ENCODE peak calls at places on chromosomes 2 and 18, in four cellular contexts. One of them, this sample, is unnamed.

GRCh38 chr2:43269074-43269572 is 42.7 kb upstream of the ZFP36L2 start:
- DNase-seq in OCI-LY7: no peak
- DNase-seq in astrocyte of the spinal cord: peak
- DNase-seq in SK-N-SH: peak
- DNase-seq in this sample: no peak

GRCh38 chr18:78730564-78731422 is 248.8 kb upstream of the SALL3 start:
- DNase-seq in astrocyte of the spinal cord: no peak
- DNase-seq in SK-N-SH: no peak
- DNase-seq in OCI-LY7: no peak
- DNase-seq in this sample: no peak

GRCh38 chr2:232713505-232713904 is 16.4 kb downstream of the GIGYF2 start:
- DNase-seq in astrocyte of the spinal cord: no peak
- DNase-seq in OCI-LY7: no peak
- DNase-seq in SK-N-SH: no peak
- DNase-seq in this sample: no peak

GRCh38 chr2:196821195-196821594 is 12.0 kb upstream of the C2orf66 start:
- DNase-seq in OCI-LY7: no peak
- DNase-seq in astrocyte of the spinal cord: peak
- DNase-seq in SK-N-SH: no peak
- DNase-seq in this sample: no peak

GRCh38 chr2:188346059-188346458 is 54.4 kb downstream of the GULP1 start:
- DNase-seq in SK-N-SH: no peak
- DNase-seq in OCI-LY7: no peak
- DNase-seq in astrocyte of the spinal cord: no peak
- DNase-seq in this sample: no peak

GRCh38 chr2:220959391-220959802 is 612.7 kb downstream of the EPHA4 start:
- DNase-seq in SK-N-SH: no peak
- DNase-seq in OCI-LY7: no peak
- DNase-seq in astrocyte of the spinal cord: no peak
- DNase-seq in this sample: no peak

GRCh38 chr2:230924470-230925341 is at the start of gene GPR55:
- DNase-seq in SK-N-SH: no peak
- DNase-seq in astrocyte of the spinal cord: no peak
- DNase-seq in OCI-LY7: peak
- DNase-seq in this sample: peak

GRCh38 chr2:137677466-137677865 is 286.8 kb upstream of the HNMT start:
- DNase-seq in SK-N-SH: peak
- DNase-seq in astrocyte of the spinal cord: no peak
- DNase-seq in OCI-LY7: peak
- DNase-seq in this sample: no peak

GRCh38 chr2:159455330-159455918 is 160.9 kb downstream of the BAZ2B start:
- DNase-seq in OCI-LY7: no peak
- DNase-seq in astrocyte of the spinal cord: no peak
- DNase-seq in SK-N-SH: no peak
- DNase-seq in this sample: no peak

GRCh38 chr2:231190531-231191197 is 7.8 kb upstream of the ARMC9 start:
- DNase-seq in OCI-LY7: no peak
- DNase-seq in SK-N-SH: no peak
- DNase-seq in astrocyte of the spinal cord: peak
- DNase-seq in this sample: no peak

GRCh38 chr2:129761569-129762021 is 217.9 kb upstream of the RAB6C start:
- DNase-seq in SK-N-SH: no peak
- DNase-seq in OCI-LY7: no peak
- DNase-seq in astrocyte of the spinal cord: no peak
- DNase-seq in this sample: no peak

GRCh38 chr18:39721712-39722111 is 2156.1 kb upstream of the CELF4 start:
- DNase-seq in OCI-LY7: no peak
- DNase-seq in astrocyte of the spinal cord: peak
- DNase-seq in SK-N-SH: no peak
- DNase-seq in this sample: no peak

GRCh38 chr18:23487738-23488625 is 15.3 kb upstream of the RMC1 start:
- DNase-seq in SK-N-SH: no peak
- DNase-seq in astrocyte of the spinal cord: peak
- DNase-seq in OCI-LY7: peak
- DNase-seq in this sample: peak

GRCh38 chr18:45688834-45689233 is 35.1 kb upstream of the SLC14A1 start:
- DNase-seq in SK-N-SH: no peak
- DNase-seq in OCI-LY7: no peak
- DNase-seq in astrocyte of the spinal cord: no peak
- DNase-seq in this sample: peak

GRCh38 chr2:235669269-235669831 is 175.5 kb downstream of the AGAP1 start:
- DNase-seq in astrocyte of the spinal cord: peak
- DNase-seq in SK-N-SH: peak
- DNase-seq in OCI-LY7: no peak
- DNase-seq in this sample: peak

GRCh38 chr2:227460079-227460485 is 11.9 kb upstream of the AGFG1 start:
- DNase-seq in SK-N-SH: no peak
- DNase-seq in astrocyte of the spinal cord: peak
- DNase-seq in OCI-LY7: no peak
- DNase-seq in this sample: peak

GRCh38 chr2:163641986-163642385 is 93.8 kb downstream of the FIGN start:
- DNase-seq in astrocyte of the spinal cord: peak
- DNase-seq in SK-N-SH: no peak
- DNase-seq in OCI-LY7: no peak
- DNase-seq in this sample: no peak

GRCh38 chr2:64574871-64575270 is 50.7 kb downstream of the AFTPH start:
- DNase-seq in SK-N-SH: no peak
- DNase-seq in OCI-LY7: no peak
- DNase-seq in astrocyte of the spinal cord: no peak
- DNase-seq in this sample: no peak

GRCh38 chr2:192195548-192196418 is 1.1 kb upstream of the TMEFF2 start:
- DNase-seq in OCI-LY7: no peak
- DNase-seq in astrocyte of the spinal cord: peak
- DNase-seq in SK-N-SH: no peak
- DNase-seq in this sample: peak

GRCh38 chr2:164719996-164720941 is 99.0 kb upstream of the GRB14 start:
- DNase-seq in OCI-LY7: no peak
- DNase-seq in SK-N-SH: peak
- DNase-seq in astrocyte of the spinal cord: peak
- DNase-seq in this sample: no peak

GRCh38 chr2:127079358-127079920 is 27.5 kb downstream of the BIN1 start:
- DNase-seq in OCI-LY7: no peak
- DNase-seq in SK-N-SH: no peak
- DNase-seq in astrocyte of the spinal cord: no peak
- DNase-seq in this sample: no peak

GRCh38 chr2:197254776-197255521 is 55.6 kb downstream of the ANKRD44 start:
- DNase-seq in SK-N-SH: peak
- DNase-seq in OCI-LY7: no peak
- DNase-seq in astrocyte of the spinal cord: no peak
- DNase-seq in this sample: no peak

GRCh38 chr2:126657146-126657635 is 1.2 kb downstream of the GYPC start:
- DNase-seq in OCI-LY7: peak
- DNase-seq in SK-N-SH: no peak
- DNase-seq in astrocyte of the spinal cord: peak
- DNase-seq in this sample: peak

GRCh38 chr2:65300134-65300771 is 72.6 kb downstream of the ACTR2 start:
- DNase-seq in OCI-LY7: no peak
- DNase-seq in astrocyte of the spinal cord: peak
- DNase-seq in SK-N-SH: no peak
- DNase-seq in this sample: no peak

GRCh38 chr2:241217320-241218031 is 29.0 kb downstream of the ANO7 start:
- DNase-seq in SK-N-SH: peak
- DNase-seq in OCI-LY7: peak
- DNase-seq in astrocyte of the spinal cord: peak
- DNase-seq in this sample: peak

GRCh38 chr2:236803621-236804020 is 234.0 kb downstream of the ACKR3 start:
- DNase-seq in OCI-LY7: no peak
- DNase-seq in astrocyte of the spinal cord: no peak
- DNase-seq in SK-N-SH: no peak
- DNase-seq in this sample: no peak

GRCh38 chr18:23658296-23658695 is 4.4 kb downstream of the ANKRD29 start:
- DNase-seq in OCI-LY7: no peak
- DNase-seq in SK-N-SH: no peak
- DNase-seq in astrocyte of the spinal cord: no peak
- DNase-seq in this sample: no peak

GRCh38 chr18:68417826-68418225 is 297.1 kb downstream of the TMX3 start:
- DNase-seq in SK-N-SH: no peak
- DNase-seq in OCI-LY7: no peak
- DNase-seq in astrocyte of the spinal cord: no peak
- DNase-seq in this sample: no peak

GRCh38 chr2:8080063-8080462 is 601.8 kb upstream of the ID2 start:
- DNase-seq in SK-N-SH: no peak
- DNase-seq in OCI-LY7: no peak
- DNase-seq in astrocyte of the spinal cord: no peak
- DNase-seq in this sample: no peak

GRCh38 chr2:85796046-85796548 is 42.3 kb downstream of the ATOH8 start:
- DNase-seq in astrocyte of the spinal cord: peak
- DNase-seq in SK-N-SH: no peak
- DNase-seq in OCI-LY7: no peak
- DNase-seq in this sample: no peak

GRCh38 chr2:85796549-85797262 is 42.9 kb downstream of the ATOH8 start:
- DNase-seq in OCI-LY7: no peak
- DNase-seq in astrocyte of the spinal cord: no peak
- DNase-seq in SK-N-SH: peak
- DNase-seq in this sample: no peak

GRCh38 chr2:85799215-85799956 is 45.6 kb downstream of the ATOH8 start:
- DNase-seq in OCI-LY7: no peak
- DNase-seq in astrocyte of the spinal cord: no peak
- DNase-seq in SK-N-SH: no peak
- DNase-seq in this sample: no peak

GRCh38 chr2:85797263-85797660 is 43.5 kb downstream of the ATOH8 start:
- DNase-seq in SK-N-SH: no peak
- DNase-seq in astrocyte of the spinal cord: no peak
- DNase-seq in OCI-LY7: no peak
- DNase-seq in this sample: no peak

DNA sequence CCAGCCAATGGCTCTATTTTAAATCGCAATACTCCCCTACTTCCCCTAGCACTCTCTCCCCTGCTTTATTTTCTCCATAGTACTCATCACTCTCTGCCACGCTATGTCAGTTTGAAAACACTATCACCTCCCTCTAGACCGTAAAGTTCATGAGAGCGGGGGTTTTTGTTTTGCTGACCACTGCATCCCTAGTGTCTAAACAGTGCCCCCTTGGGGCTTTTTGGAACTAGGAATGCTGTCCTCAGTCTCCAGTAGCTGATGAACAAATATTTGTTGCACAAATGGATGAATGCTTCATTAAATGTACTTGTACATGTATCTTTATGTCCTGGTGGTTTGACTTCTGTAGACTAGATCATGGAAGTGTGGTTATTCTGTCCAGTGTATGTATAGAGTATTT is 44.2 kb downstream of the ATOH8 start:
- DNase-seq in OCI-LY7: no peak
- DNase-seq in astrocyte of the spinal cord: peak
- DNase-seq in SK-N-SH: peak
- DNase-seq in this sample: no peak
- TF ChIP-seq CTCF in OCI-LY7: peak
- TF ChIP-seq CTCF in astrocyte of the spinal cord: peak
- TF ChIP-seq CTCF in SK-N-SH: peak
- TF ChIP-seq CTCF in this sample: no peak

DNA sequence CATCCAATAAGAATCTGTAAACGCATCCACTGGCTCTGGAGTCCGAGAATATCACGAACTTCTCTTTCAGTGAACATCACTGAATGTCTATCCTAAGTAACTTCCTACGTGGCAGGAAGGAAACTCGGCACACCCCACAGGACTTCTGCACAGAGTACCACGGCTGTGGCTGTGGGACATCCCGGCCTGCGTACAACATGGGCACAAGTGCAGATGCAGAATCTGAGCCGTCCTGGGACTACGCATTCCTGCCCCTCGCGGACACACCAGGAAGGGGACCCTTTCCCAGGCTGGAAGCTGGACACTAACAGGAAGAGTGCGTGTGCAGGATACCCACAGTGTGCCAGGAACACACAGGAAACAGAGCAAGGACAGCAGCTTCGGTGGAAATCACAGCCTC is 60.6 kb downstream of the ZNF516 start:
- DNase-seq in SK-N-SH: no peak
- DNase-seq in OCI-LY7: no peak
- DNase-seq in astrocyte of the spinal cord: no peak
- DNase-seq in this sample: no peak
- TF ChIP-seq CTCF in SK-N-SH: no peak
- TF ChIP-seq CTCF in OCI-LY7: no peak
- TF ChIP-seq CTCF in astrocyte of the spinal cord: no peak
- TF ChIP-seq CTCF in this sample: no peak

GRCh38 chr2:25165992-25166618 is 2.3 kb downstream of the POMC start:
- DNase-seq in OCI-LY7: peak
- DNase-seq in astrocyte of the spinal cord: no peak
- DNase-seq in SK-N-SH: peak
- DNase-seq in this sample: peak
- TF ChIP-seq CTCF in OCI-LY7: peak
- TF ChIP-seq CTCF in astrocyte of the spinal cord: peak
- TF ChIP-seq CTCF in SK-N-SH: peak
- TF ChIP-seq CTCF in this sample: peak

GRCh38 chr18:28960146-28960545 is 783.2 kb upstream of the CDH2 start:
- DNase-seq in SK-N-SH: no peak
- DNase-seq in astrocyte of the spinal cord: peak
- DNase-seq in OCI-LY7: no peak
- DNase-seq in this sample: no peak

GRCh38 chr18:28963481-28963880 is 786.6 kb upstream of the CDH2 start:
- DNase-seq in SK-N-SH: no peak
- DNase-seq in astrocyte of the spinal cord: peak
- DNase-seq in OCI-LY7: no peak
- DNase-seq in this sample: no peak

GRCh38 chr18:28961669-28962228 is 784.8 kb upstream of the CDH2 start:
- DNase-seq in OCI-LY7: peak
- DNase-seq in SK-N-SH: peak
- DNase-seq in astrocyte of the spinal cord: no peak
- DNase-seq in this sample: no peak
- TF ChIP-seq CTCF in OCI-LY7: peak
- TF ChIP-seq CTCF in SK-N-SH: peak
- TF ChIP-seq CTCF in astrocyte of the spinal cord: peak
- TF ChIP-seq CTCF in this sample: peak

GRCh38 chr18:62566199-62566598 is 43.4 kb downstream of the ZCCHC2 start:
- DNase-seq in OCI-LY7: peak
- DNase-seq in SK-N-SH: no peak
- DNase-seq in astrocyte of the spinal cord: peak
- DNase-seq in this sample: no peak
- TF ChIP-seq CTCF in OCI-LY7: no peak
- TF ChIP-seq CTCF in SK-N-SH: peak
- TF ChIP-seq CTCF in astrocyte of the spinal cord: no peak
- TF ChIP-seq CTCF in this sample: no peak

GRCh38 chr18:49250819-49251388 is 209.5 kb downstream of the DYM start:
- DNase-seq in SK-N-SH: peak
- DNase-seq in astrocyte of the spinal cord: peak
- DNase-seq in OCI-LY7: peak
- DNase-seq in this sample: no peak
- TF ChIP-seq CTCF in SK-N-SH: peak
- TF ChIP-seq CTCF in astrocyte of the spinal cord: peak
- TF ChIP-seq CTCF in OCI-LY7: peak
- TF ChIP-seq CTCF in this sample: peak